ENCODE peak calls at places on chromosomes 1 and 21, in five cellular contexts. One of them, this sample, is unnamed.

GRCh38 chr1:235735630-235736029 is 86.0 kb upstream of the GNG4 start:
- DNase-seq in HFF-Myc: no peak
- DNase-seq in stimulated activated CD4-positive, alpha-beta T cell treated with anti-CD3 and anti-CD28 coated beads, Interleukin-1b, Interleukin-23, amount 100 ng/mL, for 24 hours: no peak
- DNase-seq in effector CD8-positive, alpha-beta T cell: no peak
- DNase-seq in HEK293T: no peak
- DNase-seq in this sample: no peak

GRCh38 chr1:151993734-151994496 is at the start of gene S100A10:
- DNase-seq in HFF-Myc: no peak
- DNase-seq in stimulated activated CD4-positive, alpha-beta T cell treated with anti-CD3 and anti-CD28 coated beads, Interleukin-1b, Interleukin-23, amount 100 ng/mL, for 24 hours: peak
- DNase-seq in effector CD8-positive, alpha-beta T cell: peak
- DNase-seq in HEK293T: peak
- DNase-seq in this sample: peak

GRCh38 chr1:29122662-29122986 is 1.1 kb downstream of the TMEM200B start:
- DNase-seq in HFF-Myc: no peak
- DNase-seq in stimulated activated CD4-positive, alpha-beta T cell treated with anti-CD3 and anti-CD28 coated beads, Interleukin-1b, Interleukin-23, amount 100 ng/mL, for 24 hours: no peak
- DNase-seq in effector CD8-positive, alpha-beta T cell: no peak
- DNase-seq in HEK293T: no peak
- DNase-seq in this sample: no peak

GRCh38 chr1:207868252-207868768 is 42.6 kb downstream of the CD34 start:
- DNase-seq in HFF-Myc: no peak
- DNase-seq in stimulated activated CD4-positive, alpha-beta T cell treated with anti-CD3 and anti-CD28 coated beads, Interleukin-1b, Interleukin-23, amount 100 ng/mL, for 24 hours: no peak
- DNase-seq in effector CD8-positive, alpha-beta T cell: no peak
- DNase-seq in HEK293T: peak
- DNase-seq in this sample: peak

GRCh38 chr1:203682401-203683383 is 56.1 kb downstream of the ATP2B4 start:
- DNase-seq in HFF-Myc: no peak
- DNase-seq in stimulated activated CD4-positive, alpha-beta T cell treated with anti-CD3 and anti-CD28 coated beads, Interleukin-1b, Interleukin-23, amount 100 ng/mL, for 24 hours: peak
- DNase-seq in effector CD8-positive, alpha-beta T cell: peak
- DNase-seq in HEK293T: no peak
- DNase-seq in this sample: no peak

GRCh38 chr1:158117854-158118691 is 62.6 kb upstream of the CD1D start:
- DNase-seq in HFF-Myc: peak
- DNase-seq in stimulated activated CD4-positive, alpha-beta T cell treated with anti-CD3 and anti-CD28 coated beads, Interleukin-1b, Interleukin-23, amount 100 ng/mL, for 24 hours: no peak
- DNase-seq in effector CD8-positive, alpha-beta T cell: peak
- DNase-seq in HEK293T: peak
- DNase-seq in this sample: no peak

GRCh38 chr1:42192106-42192505 is 27.6 kb upstream of the GUCA2A start:
- DNase-seq in HFF-Myc: no peak
- DNase-seq in stimulated activated CD4-positive, alpha-beta T cell treated with anti-CD3 and anti-CD28 coated beads, Interleukin-1b, Interleukin-23, amount 100 ng/mL, for 24 hours: no peak
- DNase-seq in effector CD8-positive, alpha-beta T cell: no peak
- DNase-seq in HEK293T: no peak
- DNase-seq in this sample: no peak

GRCh38 chr1:60102691-60103090 is 29.1 kb upstream of the C1orf87 start:
- DNase-seq in HFF-Myc: peak
- DNase-seq in stimulated activated CD4-positive, alpha-beta T cell treated with anti-CD3 and anti-CD28 coated beads, Interleukin-1b, Interleukin-23, amount 100 ng/mL, for 24 hours: no peak
- DNase-seq in effector CD8-positive, alpha-beta T cell: no peak
- DNase-seq in HEK293T: no peak
- DNase-seq in this sample: peak

GRCh38 chr21:45034556-45035476 is 39.6 kb upstream of the ADARB1 start:
- DNase-seq in HFF-Myc: no peak
- DNase-seq in stimulated activated CD4-positive, alpha-beta T cell treated with anti-CD3 and anti-CD28 coated beads, Interleukin-1b, Interleukin-23, amount 100 ng/mL, for 24 hours: no peak
- DNase-seq in effector CD8-positive, alpha-beta T cell: no peak
- DNase-seq in HEK293T: no peak
- DNase-seq in this sample: no peak

GRCh38 chr1:228377664-228378452 is 28.8 kb downstream of the TRIM11 start:
- DNase-seq in HFF-Myc: no peak
- DNase-seq in stimulated activated CD4-positive, alpha-beta T cell treated with anti-CD3 and anti-CD28 coated beads, Interleukin-1b, Interleukin-23, amount 100 ng/mL, for 24 hours: no peak
- DNase-seq in effector CD8-positive, alpha-beta T cell: no peak
- DNase-seq in HEK293T: peak
- DNase-seq in this sample: peak

GRCh38 chr1:62318756-62319544 is at the start of gene KANK4:
- DNase-seq in HFF-Myc: no peak
- DNase-seq in stimulated activated CD4-positive, alpha-beta T cell treated with anti-CD3 and anti-CD28 coated beads, Interleukin-1b, Interleukin-23, amount 100 ng/mL, for 24 hours: no peak
- DNase-seq in effector CD8-positive, alpha-beta T cell: no peak
- DNase-seq in HEK293T: peak
- DNase-seq in this sample: no peak

GRCh38 chr21:43825936-43826622 is 36.7 kb downstream of the RRP1 start:
- DNase-seq in HFF-Myc: no peak
- DNase-seq in stimulated activated CD4-positive, alpha-beta T cell treated with anti-CD3 and anti-CD28 coated beads, Interleukin-1b, Interleukin-23, amount 100 ng/mL, for 24 hours: no peak
- DNase-seq in effector CD8-positive, alpha-beta T cell: no peak
- DNase-seq in HEK293T: peak
- DNase-seq in this sample: peak

GRCh38 chr21:35212393-35213127 is 163.5 kb upstream of the RUNX1 start:
- DNase-seq in HFF-Myc: no peak
- DNase-seq in stimulated activated CD4-positive, alpha-beta T cell treated with anti-CD3 and anti-CD28 coated beads, Interleukin-1b, Interleukin-23, amount 100 ng/mL, for 24 hours: no peak
- DNase-seq in effector CD8-positive, alpha-beta T cell: no peak
- DNase-seq in HEK293T: no peak
- DNase-seq in this sample: peak

GRCh38 chr21:43271452-43272020 is 102.7 kb downstream of the CRYAA start:
- DNase-seq in HFF-Myc: no peak
- DNase-seq in stimulated activated CD4-positive, alpha-beta T cell treated with anti-CD3 and anti-CD28 coated beads, Interleukin-1b, Interleukin-23, amount 100 ng/mL, for 24 hours: no peak
- DNase-seq in effector CD8-positive, alpha-beta T cell: no peak
- DNase-seq in HEK293T: no peak
- DNase-seq in this sample: no peak

GRCh38 chr1:201711101-201711597 is 117.8 kb upstream of the IPO9 start:
- DNase-seq in HFF-Myc: no peak
- DNase-seq in stimulated activated CD4-positive, alpha-beta T cell treated with anti-CD3 and anti-CD28 coated beads, Interleukin-1b, Interleukin-23, amount 100 ng/mL, for 24 hours: no peak
- DNase-seq in effector CD8-positive, alpha-beta T cell: no peak
- DNase-seq in HEK293T: no peak
- DNase-seq in this sample: no peak

GRCh38 chr21:40687625-40688024 is 159.3 kb downstream of the DSCAM start:
- DNase-seq in HFF-Myc: no peak
- DNase-seq in stimulated activated CD4-positive, alpha-beta T cell treated with anti-CD3 and anti-CD28 coated beads, Interleukin-1b, Interleukin-23, amount 100 ng/mL, for 24 hours: no peak
- DNase-seq in effector CD8-positive, alpha-beta T cell: no peak
- DNase-seq in HEK293T: no peak
- DNase-seq in this sample: no peak

GRCh38 chr1:170932236-170932635 is 3.1 kb upstream of the MROH9 start:
- DNase-seq in HFF-Myc: no peak
- DNase-seq in stimulated activated CD4-positive, alpha-beta T cell treated with anti-CD3 and anti-CD28 coated beads, Interleukin-1b, Interleukin-23, amount 100 ng/mL, for 24 hours: no peak
- DNase-seq in effector CD8-positive, alpha-beta T cell: no peak
- DNase-seq in HEK293T: no peak
- DNase-seq in this sample: no peak

GRCh38 chr1:193927550-193927949 is 741.1 kb upstream of the B3GALT2 start:
- DNase-seq in HFF-Myc: no peak
- DNase-seq in stimulated activated CD4-positive, alpha-beta T cell treated with anti-CD3 and anti-CD28 coated beads, Interleukin-1b, Interleukin-23, amount 100 ng/mL, for 24 hours: no peak
- DNase-seq in effector CD8-positive, alpha-beta T cell: no peak
- DNase-seq in HEK293T: no peak
- DNase-seq in this sample: no peak

GRCh38 chr1:203354246-203354645 is 3.3 kb upstream of the FMOD start:
- DNase-seq in HFF-Myc: no peak
- DNase-seq in stimulated activated CD4-positive, alpha-beta T cell treated with anti-CD3 and anti-CD28 coated beads, Interleukin-1b, Interleukin-23, amount 100 ng/mL, for 24 hours: no peak
- DNase-seq in effector CD8-positive, alpha-beta T cell: no peak
- DNase-seq in HEK293T: no peak
- DNase-seq in this sample: no peak

GRCh38 chr1:209609403-209610377 is 26.2 kb downstream of the CAMK1G start:
- DNase-seq in HFF-Myc: no peak
- DNase-seq in stimulated activated CD4-positive, alpha-beta T cell treated with anti-CD3 and anti-CD28 coated beads, Interleukin-1b, Interleukin-23, amount 100 ng/mL, for 24 hours: no peak
- DNase-seq in effector CD8-positive, alpha-beta T cell: no peak
- DNase-seq in HEK293T: no peak
- DNase-seq in this sample: no peak

GRCh38 chr1:229440821-229441537 is 7.1 kb upstream of the ACTA1 start:
- DNase-seq in HFF-Myc: no peak
- DNase-seq in stimulated activated CD4-positive, alpha-beta T cell treated with anti-CD3 and anti-CD28 coated beads, Interleukin-1b, Interleukin-23, amount 100 ng/mL, for 24 hours: no peak
- DNase-seq in effector CD8-positive, alpha-beta T cell: no peak
- DNase-seq in HEK293T: no peak
- DNase-seq in this sample: no peak

GRCh38 chr21:29233611-29234540 is 64.8 kb upstream of the BACH1 start:
- DNase-seq in HFF-Myc: no peak
- DNase-seq in stimulated activated CD4-positive, alpha-beta T cell treated with anti-CD3 and anti-CD28 coated beads, Interleukin-1b, Interleukin-23, amount 100 ng/mL, for 24 hours: no peak
- DNase-seq in effector CD8-positive, alpha-beta T cell: no peak
- DNase-seq in HEK293T: no peak
- DNase-seq in this sample: no peak

GRCh38 chr1:89986020-89986419 is 8.9 kb upstream of the ZNF326 start:
- DNase-seq in HFF-Myc: no peak
- DNase-seq in stimulated activated CD4-positive, alpha-beta T cell treated with anti-CD3 and anti-CD28 coated beads, Interleukin-1b, Interleukin-23, amount 100 ng/mL, for 24 hours: no peak
- DNase-seq in effector CD8-positive, alpha-beta T cell: no peak
- DNase-seq in HEK293T: no peak
- DNase-seq in this sample: peak

GRCh38 chr1:110235839-110236682 is 25.9 kb downstream of the KCNC4 start:
- DNase-seq in HFF-Myc: peak
- DNase-seq in stimulated activated CD4-positive, alpha-beta T cell treated with anti-CD3 and anti-CD28 coated beads, Interleukin-1b, Interleukin-23, amount 100 ng/mL, for 24 hours: peak
- DNase-seq in effector CD8-positive, alpha-beta T cell: no peak
- DNase-seq in HEK293T: no peak
- DNase-seq in this sample: no peak

GRCh38 chr1:238196516-238196915 is 305.8 kb upstream of the ZP4 start:
- DNase-seq in HFF-Myc: no peak
- DNase-seq in stimulated activated CD4-positive, alpha-beta T cell treated with anti-CD3 and anti-CD28 coated beads, Interleukin-1b, Interleukin-23, amount 100 ng/mL, for 24 hours: no peak
- DNase-seq in effector CD8-positive, alpha-beta T cell: no peak
- DNase-seq in HEK293T: no peak
- DNase-seq in this sample: no peak

GRCh38 chr1:6170742-6171201 is 9.3 kb downstream of the CHD5 start:
- DNase-seq in HFF-Myc: no peak
- DNase-seq in stimulated activated CD4-positive, alpha-beta T cell treated with anti-CD3 and anti-CD28 coated beads, Interleukin-1b, Interleukin-23, amount 100 ng/mL, for 24 hours: no peak
- DNase-seq in effector CD8-positive, alpha-beta T cell: no peak
- DNase-seq in HEK293T: no peak
- DNase-seq in this sample: no peak

GRCh38 chr1:167720965-167721616 is 691 bp upstream of the MPZL1 start:
- DNase-seq in HFF-Myc: peak
- DNase-seq in stimulated activated CD4-positive, alpha-beta T cell treated with anti-CD3 and anti-CD28 coated beads, Interleukin-1b, Interleukin-23, amount 100 ng/mL, for 24 hours: no peak
- DNase-seq in effector CD8-positive, alpha-beta T cell: no peak
- DNase-seq in HEK293T: no peak
- DNase-seq in this sample: peak

GRCh38 chr1:54309631-54310366 is 96.4 kb downstream of the SSBP3 start:
- DNase-seq in HFF-Myc: no peak
- DNase-seq in stimulated activated CD4-positive, alpha-beta T cell treated with anti-CD3 and anti-CD28 coated beads, Interleukin-1b, Interleukin-23, amount 100 ng/mL, for 24 hours: no peak
- DNase-seq in effector CD8-positive, alpha-beta T cell: no peak
- DNase-seq in HEK293T: no peak
- DNase-seq in this sample: peak

GRCh38 chr1:113396585-113396984 is 6.3 kb downstream of the MAGI3 start:
- DNase-seq in HFF-Myc: no peak
- DNase-seq in stimulated activated CD4-positive, alpha-beta T cell treated with anti-CD3 and anti-CD28 coated beads, Interleukin-1b, Interleukin-23, amount 100 ng/mL, for 24 hours: no peak
- DNase-seq in effector CD8-positive, alpha-beta T cell: no peak
- DNase-seq in HEK293T: no peak
- DNase-seq in this sample: peak

GRCh38 chr1:18429654-18430053 is 51.1 kb upstream of the KLHDC7A start:
- DNase-seq in HFF-Myc: no peak
- DNase-seq in stimulated activated CD4-positive, alpha-beta T cell treated with anti-CD3 and anti-CD28 coated beads, Interleukin-1b, Interleukin-23, amount 100 ng/mL, for 24 hours: no peak
- DNase-seq in effector CD8-positive, alpha-beta T cell: no peak
- DNase-seq in HEK293T: no peak
- DNase-seq in this sample: no peak

GRCh38 chr1:215637041-215637573 is 70.0 kb downstream of the KCTD3 start:
- DNase-seq in HFF-Myc: peak
- DNase-seq in stimulated activated CD4-positive, alpha-beta T cell treated with anti-CD3 and anti-CD28 coated beads, Interleukin-1b, Interleukin-23, amount 100 ng/mL, for 24 hours: no peak
- DNase-seq in effector CD8-positive, alpha-beta T cell: no peak
- DNase-seq in HEK293T: no peak
- DNase-seq in this sample: no peak

GRCh38 chr21:14114251-14114650 is 96.5 kb downstream of the LIPI start:
- DNase-seq in HFF-Myc: no peak
- DNase-seq in stimulated activated CD4-positive, alpha-beta T cell treated with anti-CD3 and anti-CD28 coated beads, Interleukin-1b, Interleukin-23, amount 100 ng/mL, for 24 hours: no peak
- DNase-seq in effector CD8-positive, alpha-beta T cell: no peak
- DNase-seq in HEK293T: no peak
- DNase-seq in this sample: peak

GRCh38 chr21:41929248-41929647 is 24.6 kb downstream of the C2CD2 start:
- DNase-seq in HFF-Myc: no peak
- DNase-seq in stimulated activated CD4-positive, alpha-beta T cell treated with anti-CD3 and anti-CD28 coated beads, Interleukin-1b, Interleukin-23, amount 100 ng/mL, for 24 hours: no peak
- DNase-seq in effector CD8-positive, alpha-beta T cell: no peak
- DNase-seq in HEK293T: no peak
- DNase-seq in this sample: no peak

GRCh38 chr21:35216966-35217365 is 167.9 kb upstream of the RUNX1 start:
- DNase-seq in HFF-Myc: no peak
- DNase-seq in stimulated activated CD4-positive, alpha-beta T cell treated with anti-CD3 and anti-CD28 coated beads, Interleukin-1b, Interleukin-23, amount 100 ng/mL, for 24 hours: no peak
- DNase-seq in effector CD8-positive, alpha-beta T cell: no peak
- DNase-seq in HEK293T: no peak
- DNase-seq in this sample: peak

GRCh38 chr1:74908131-74908530 is 175.2 kb downstream of the TYW3 start:
- DNase-seq in HFF-Myc: no peak
- DNase-seq in stimulated activated CD4-positive, alpha-beta T cell treated with anti-CD3 and anti-CD28 coated beads, Interleukin-1b, Interleukin-23, amount 100 ng/mL, for 24 hours: no peak
- DNase-seq in effector CD8-positive, alpha-beta T cell: no peak
- DNase-seq in HEK293T: no peak
- DNase-seq in this sample: no peak

GRCh38 chr1:194055545-194055944 is 869.1 kb upstream of the B3GALT2 start:
- DNase-seq in HFF-Myc: no peak
- DNase-seq in stimulated activated CD4-positive, alpha-beta T cell treated with anti-CD3 and anti-CD28 coated beads, Interleukin-1b, Interleukin-23, amount 100 ng/mL, for 24 hours: no peak
- DNase-seq in effector CD8-positive, alpha-beta T cell: no peak
- DNase-seq in HEK293T: no peak
- DNase-seq in this sample: no peak

GRCh38 chr1:47755368-47755990 is 241.7 kb downstream of the TRABD2B start:
- DNase-seq in HFF-Myc: no peak
- DNase-seq in stimulated activated CD4-positive, alpha-beta T cell treated with anti-CD3 and anti-CD28 coated beads, Interleukin-1b, Interleukin-23, amount 100 ng/mL, for 24 hours: peak
- DNase-seq in effector CD8-positive, alpha-beta T cell: peak
- DNase-seq in HEK293T: peak
- DNase-seq in this sample: no peak

This sample was measured in DMS79 treated with DMSO at 0.1 percent for 48 hours.